ENCODE peak calls at places on chromosomes 5 and 9, in six cellular contexts. P is AG04450, V is T1000, I is Caco-2, Y is mesendoderm, M is IMR-90. G is an unnamed sample.

GRCh38 chr5:157342822-157343402 is 77.0 kb downstream of the CYFIP2 start:
- DNase-seq in P (no peak), V (no peak), I (peak), M (no peak), Y (peak), G (no peak)

GRCh38 chr5:113378081-113378480 is 56.7 kb downstream of the TSSK1B start:
- DNase-seq in Y (no peak), M (no peak), P (no peak), V (no peak), I (no peak), G (no peak)

GRCh38 chr5:17343675-17344074 is 126.2 kb downstream of the BASP1 start:
- DNase-seq in M (peak), Y (peak), V (peak), P (peak), I (peak), G (no peak)

GRCh38 chr9:127545196-127546124 is 66.6 kb upstream of the STXBP1 start:
- DNase-seq in Y (no peak), V (peak), M (peak), P (no peak), I (peak), G (no peak)

GRCh38 chr9:18568969-18569368 is 95.0 kb downstream of the ADAMTSL1 start:
- DNase-seq in P (no peak), Y (no peak), M (peak), V (no peak), I (no peak), G (no peak)

GRCh38 chr5:36168737-36169136 is 16.8 kb downstream of the SKP2 start:
- DNase-seq in M (no peak), V (no peak), Y (no peak), I (no peak), P (no peak), G (no peak)

GRCh38 chr9:12774861-12775367 is at the start of gene LURAP1L:
- DNase-seq in I (peak), M (peak), P (peak), V (peak), Y (peak), G (no peak)

GRCh38 chr5:2371419-2371710 is 380.1 kb downstream of the IRX2 start:
- DNase-seq in P (no peak), Y (no peak), V (no peak), M (no peak), I (no peak), G (no peak)

GRCh38 chr9:130497139-130497538 is 52.4 kb downstream of the ASS1 start:
- DNase-seq in P (no peak), V (no peak), M (no peak), I (no peak), Y (no peak), G (no peak)

GRCh38 chr9:15178621-15179020 is 128.4 kb downstream of the TTC39B start:
- DNase-seq in V (no peak), Y (no peak), M (no peak), I (no peak), P (no peak), G (no peak)

GRCh38 chr5:179833056-179833708 is 12.5 kb downstream of the SQSTM1 start:
- DNase-seq in Y (no peak), P (no peak), I (no peak), M (no peak), V (no peak), G (no peak)

GRCh38 chr5:72517961-72518690 is 10.9 kb upstream of the ZNF366 start:
- DNase-seq in M (no peak), P (no peak), V (no peak), I (no peak), Y (no peak), G (no peak)

GRCh38 chr5:80324912-80325311 is 5.1 kb downstream of the SPZ1 start:
- DNase-seq in P (no peak), V (no peak), Y (no peak), M (no peak), I (no peak), G (peak)

GRCh38 chr5:43484049-43484849 is 584 bp upstream of the TMEM267 start:
- DNase-seq in V (peak), Y (peak), M (peak), I (peak), P (peak), G (peak)

GRCh38 chr9:16794871-16795639 is 75.4 kb downstream of the BNC2 start:
- DNase-seq in I (no peak), V (no peak), P (peak), Y (no peak), M (peak), G (no peak)

GRCh38 chr5:44719856-44720255 is 88.9 kb upstream of the MRPS30 start:
- DNase-seq in P (no peak), I (no peak), V (no peak), Y (peak), M (no peak), G (no peak)

GRCh38 chr5:59588922-59589321 is 304.6 kb downstream of the PDE4D start:
- DNase-seq in Y (no peak), M (no peak), V (no peak), I (no peak), P (no peak), G (no peak)

GRCh38 chr9:37942616-37943328 is 38.8 kb upstream of the SLC25A51 start:
- DNase-seq in P (no peak), V (no peak), M (no peak), Y (no peak), I (no peak), G (no peak)

GRCh38 chr5:116428966-116429365 is 145.7 kb downstream of the SEMA6A start:
- DNase-seq in V (no peak), M (no peak), I (no peak), Y (no peak), P (no peak), G (no peak)

GRCh38 chr9:129282308-129283211 is 104.5 kb upstream of the IER5L start:
- DNase-seq in P (no peak), I (no peak), V (no peak), M (no peak), Y (no peak), G (no peak)

GRCh38 chr9:82457281-82457680 is 468.7 kb downstream of the SPATA31D1 start:
- DNase-seq in M (no peak), P (no peak), I (no peak), V (no peak), Y (no peak), G (no peak)

GRCh38 chr9:27181381-27181780 is 72.4 kb downstream of the TEK start:
- DNase-seq in Y (no peak), P (peak), I (no peak), V (no peak), M (peak), G (no peak)

GRCh38 chr9:91395553-91396470 is 27.8 kb downstream of the NFIL3 start:
- DNase-seq in V (no peak), I (no peak), Y (no peak), M (peak), P (peak), G (no peak)

GRCh38 chr9:95201201-95201600 is 116.3 kb downstream of the FANCC start:
- DNase-seq in P (no peak), Y (no peak), I (no peak), M (no peak), V (no peak), G (no peak)

G was measured in SK-N-MC.